ENCODE peak calls at places on chromosomes 2 and 18, in ten cellular contexts. J is CD4-positive, alpha-beta memory T cell; M is psoas muscle; P is OCI-LY7; Y is fibroblast of lung; O is astrocyte of the spinal cord; B is Peyer's patch; R is foreskin fibroblast; E is GM23248; T is IMR-90. N is an unnamed sample.

GRCh38 chr2:67289921-67290371 is 107.2 kb upstream of the ETAA1 start:
- DNase-seq in J (no peak), M (no peak), P (no peak), Y (peak), O (peak), B (no peak), R (peak), E (peak), T (peak), N (peak)

GRCh38 chr2:180442860-180443644 is 436.0 kb upstream of the CWC22 start:
- DNase-seq in J (no peak), M (no peak), P (no peak), Y (peak), O (no peak), B (no peak), R (peak), E (no peak), T (no peak), N (no peak)

GRCh38 chr2:237541242-237541641 is 25.1 kb upstream of the PRLH start:
- DNase-seq in J (no peak), M (no peak), P (no peak), Y (no peak), O (no peak), B (no peak), R (no peak), E (no peak), T (no peak), N (no peak)

GRCh38 chr2:35989523-35989922 is 366.1 kb upstream of the CRIM1 start:
- DNase-seq in J (no peak), M (no peak), P (no peak), Y (peak), O (no peak), B (no peak), R (no peak), E (no peak), T (no peak), N (no peak)

GRCh38 chr2:113370030-113370429 is 67.5 kb upstream of the ZNG1B start:
- DNase-seq in J (no peak), M (no peak), P (no peak), Y (no peak), O (no peak), B (no peak), R (no peak), E (no peak), T (no peak), N (no peak)

GRCh38 chr18:28757466-28758008 is 580.6 kb upstream of the CDH2 start:
- DNase-seq in J (no peak), M (no peak), P (no peak), Y (no peak), O (no peak), B (no peak), R (no peak), E (no peak), T (no peak), N (no peak)

GRCh38 chr2:8416172-8416571 is 265.7 kb upstream of the ID2 start:
- DNase-seq in J (no peak), M (no peak), P (no peak), Y (no peak), O (no peak), B (no peak), R (no peak), E (no peak), T (no peak), N (no peak)

GRCh38 chr2:197240713-197241050 is 69.9 kb downstream of the ANKRD44 start:
- DNase-seq in J (no peak), M (no peak), P (peak), Y (no peak), O (no peak), B (no peak), R (no peak), E (no peak), T (no peak), N (no peak)

GRCh38 chr2:73822276-73822675 is 6.5 kb upstream of the STAMBP start:
- DNase-seq in J (no peak), M (no peak), P (peak), Y (no peak), O (no peak), B (no peak), R (no peak), E (no peak), T (no peak), N (no peak)

GRCh38 chr18:12554796-12555388 is 103.0 kb downstream of the SPIRE1 start:
- DNase-seq in J (no peak), M (no peak), P (no peak), Y (no peak), O (no peak), B (no peak), R (no peak), E (no peak), T (no peak), N (no peak)

GRCh38 chr2:147558620-147559019 is 286.2 kb upstream of the ACVR2A start:
- DNase-seq in J (no peak), M (no peak), P (no peak), Y (no peak), O (no peak), B (no peak), R (no peak), E (no peak), T (no peak), N (no peak)

GRCh38 chr2:236600892-236601291 is 31.3 kb downstream of the ACKR3 start:
- DNase-seq in J (no peak), M (no peak), P (no peak), Y (no peak), O (no peak), B (no peak), R (no peak), E (no peak), T (no peak), N (no peak)

GRCh38 chr2:226079677-226080076 is 680.2 kb downstream of the NYAP2 start:
- DNase-seq in J (no peak), M (no peak), P (no peak), Y (peak), O (peak), B (no peak), R (peak), E (peak), T (peak), N (peak)

GRCh38 chr2:31170071-31170698 is 31.9 kb upstream of the GALNT14 start:
- DNase-seq in J (peak), M (peak), P (peak), Y (peak), O (peak), B (peak), R (peak), E (peak), T (peak), N (peak)

GRCh38 chr2:190648289-190649034 is 421 bp upstream of the NAB1 start:
- DNase-seq in J (peak), M (peak), P (peak), Y (peak), O (peak), B (peak), R (peak), E (peak), T (peak), N (peak)

GRCh38 chr2:67649331-67650071 is 252.4 kb downstream of the ETAA1 start:
- DNase-seq in J (no peak), M (peak), P (no peak), Y (peak), O (peak), B (no peak), R (peak), E (peak), T (peak), N (peak)

GRCh38 chr2:60998628-60999545 is 18.6 kb upstream of the PEX13 start:
- DNase-seq in J (peak), M (no peak), P (peak), Y (peak), O (peak), B (no peak), R (peak), E (peak), T (peak), N (no peak)

GRCh38 chr2:187461294-187462261 is 13.5 kb upstream of the CALCRL start:
- DNase-seq in J (no peak), M (no peak), P (no peak), Y (no peak), O (no peak), B (no peak), R (no peak), E (no peak), T (no peak), N (no peak)

GRCh38 chr18:47628898-47629297 is 301.6 kb downstream of the SMAD2 start:
- DNase-seq in J (no peak), M (no peak), P (no peak), Y (no peak), O (no peak), B (no peak), R (no peak), E (no peak), T (no peak), N (no peak)

GRCh38 chr2:46601328-46601963 is 122.1 kb downstream of the TMEM247 start:
- DNase-seq in J (peak), M (no peak), P (peak), Y (no peak), O (peak), B (no peak), R (no peak), E (peak), T (peak), N (no peak)

DNA sequence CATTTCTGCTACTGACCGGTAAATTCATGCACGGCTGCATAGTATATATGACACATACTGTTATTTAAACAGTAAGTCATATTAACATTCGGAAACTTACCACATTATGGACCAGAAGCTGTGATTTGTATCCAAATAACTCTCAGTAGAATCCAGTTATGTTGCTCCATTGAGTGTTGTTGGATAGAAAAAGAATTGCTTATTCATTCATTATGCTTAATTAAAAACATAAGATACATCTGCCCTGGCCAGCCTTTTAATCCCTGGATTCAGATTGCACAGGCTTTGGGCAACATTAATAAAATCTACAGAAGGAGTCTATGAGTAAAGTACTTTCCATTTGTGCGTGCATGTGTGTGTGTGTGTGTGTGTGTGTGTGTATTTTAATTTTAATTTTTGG is 111.3 kb downstream of the CPS1 start:
- DNase-seq in J (no peak), M (no peak), P (no peak), Y (no peak), O (no peak), B (no peak), R (peak), E (peak), T (no peak), N (no peak)
- H3K4me3 ChIP-seq in J (no peak), M (no peak), P (no peak), Y (no peak), O (no peak), B (no peak), R (no peak), E (no peak), T (no peak), N (no peak)

GRCh38 chr2:96762529-96763253 is 2.0 kb downstream of the CNNM4 start:
- DNase-seq in J (no peak), M (no peak), P (peak), Y (peak), O (peak), B (no peak), R (no peak), E (peak), T (no peak), N (no peak)

GRCh38 chr2:96760986-96761832 is 507 bp downstream of the CNNM4 start:
- DNase-seq in J (peak), M (no peak), P (peak), Y (peak), O (peak), B (no peak), R (no peak), E (peak), T (no peak), N (no peak)

GRCh38 chr2:96759548-96759947 is 1.2 kb upstream of the CNNM4 start:
- DNase-seq in J (no peak), M (no peak), P (no peak), Y (no peak), O (no peak), B (no peak), R (no peak), E (no peak), T (no peak), N (no peak)

GRCh38 chr2:96758987-96759386 is 1.7 kb upstream of the CNNM4 start:
- DNase-seq in J (no peak), M (no peak), P (no peak), Y (no peak), O (no peak), B (no peak), R (no peak), E (no peak), T (no peak), N (no peak)

DNA sequence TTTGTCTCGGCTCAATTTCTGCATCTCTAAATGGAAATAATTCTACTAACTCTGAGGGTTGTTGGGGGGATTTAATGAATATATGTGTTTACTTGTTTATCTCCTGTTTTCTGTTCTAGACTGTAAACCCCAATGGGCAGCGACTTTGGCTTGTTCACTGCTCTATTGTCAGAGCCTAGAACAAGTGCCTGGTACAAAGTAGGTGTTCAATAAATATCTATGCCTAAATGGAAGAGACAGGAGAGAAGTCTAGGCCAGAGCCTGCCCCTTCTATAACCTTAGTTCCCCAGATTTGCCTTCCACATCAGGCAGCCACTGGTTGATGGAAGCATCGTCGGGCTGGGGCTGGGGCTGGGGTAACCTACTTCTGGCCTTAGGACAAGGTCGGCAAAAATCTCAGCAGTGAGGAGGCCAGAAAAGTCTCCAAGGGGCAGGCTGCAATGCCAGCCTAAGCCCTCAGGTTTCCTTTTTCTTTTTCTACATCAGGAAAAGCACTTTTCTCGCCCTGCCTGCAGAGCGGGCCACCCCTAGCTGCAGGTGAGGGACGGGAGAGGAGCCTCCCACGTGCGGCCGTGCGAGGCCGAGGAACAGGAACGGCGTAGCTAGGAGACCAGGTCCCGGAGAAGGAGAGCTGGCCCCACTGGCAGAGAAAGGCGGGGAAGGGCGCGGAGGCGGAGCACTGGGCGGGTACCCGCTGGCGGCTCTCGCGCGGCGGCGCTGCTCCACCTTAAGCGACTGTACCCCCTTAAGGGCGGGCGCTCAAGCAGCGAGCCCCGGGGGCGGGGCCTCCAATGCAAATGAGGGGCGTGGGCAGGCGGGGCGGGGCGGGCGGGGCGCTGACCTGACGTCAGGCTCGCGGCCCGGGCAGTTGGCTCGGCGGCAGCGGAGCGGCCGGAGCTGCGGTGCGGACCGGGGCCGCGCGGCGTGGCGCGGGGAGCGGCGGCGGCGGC is at the start of gene CNNM4:
- DNase-seq in J (peak), M (peak), P (peak), Y (peak), O (peak), B (peak), R (peak), E (peak), T (peak), N (peak)
- H3K4me3 ChIP-seq in J (peak), M (peak), P (peak), Y (peak), O (peak), B (peak), R (peak), E (peak), T (peak), N (peak)

DNA sequence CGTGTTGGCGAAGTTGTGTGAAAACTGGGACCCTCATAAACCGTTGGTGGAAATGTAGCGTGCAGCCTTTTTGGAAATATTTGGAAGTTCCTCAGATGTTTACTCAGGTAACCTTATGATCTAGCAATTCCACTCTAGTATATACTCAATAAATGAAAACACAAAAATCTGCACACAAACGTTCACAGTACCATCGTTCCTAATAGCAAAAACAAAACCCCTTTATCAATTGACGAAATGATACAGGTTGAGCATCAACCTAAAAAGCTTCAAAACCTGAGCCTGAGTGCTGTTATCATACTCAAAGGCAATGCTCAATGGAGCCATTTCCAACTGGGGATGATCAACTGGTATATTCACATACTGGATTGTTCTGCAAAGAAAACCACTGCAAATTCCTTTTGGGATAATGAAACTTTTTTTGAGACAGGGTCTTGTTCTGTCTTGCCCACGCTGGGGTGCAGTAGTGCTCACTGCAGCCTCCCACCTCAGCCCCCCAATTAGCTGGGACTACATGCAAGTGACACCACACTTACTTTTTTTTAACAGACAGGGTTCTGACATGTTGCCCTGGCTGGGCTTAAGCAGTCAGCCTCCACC is 777 bp upstream of the C18orf32 start:
- DNase-seq in J (no peak), M (no peak), P (no peak), Y (no peak), O (no peak), B (no peak), R (no peak), E (no peak), T (no peak), N (no peak)
- H3K4me3 ChIP-seq in J (no peak), M (peak), P (peak), Y (peak), O (no peak), B (peak), R (peak), E (peak), T (no peak), N (peak)

GRCh38 chr2:111973701-111974100 is 75.3 kb downstream of the MERTK start:
- DNase-seq in J (no peak), M (no peak), P (no peak), Y (no peak), O (no peak), B (no peak), R (no peak), E (no peak), T (no peak), N (no peak)
- H3K4me3 ChIP-seq in J (no peak), M (peak), P (peak), Y (no peak), O (no peak), B (no peak), R (no peak), E (no peak), T (no peak), N (no peak)

DNA sequence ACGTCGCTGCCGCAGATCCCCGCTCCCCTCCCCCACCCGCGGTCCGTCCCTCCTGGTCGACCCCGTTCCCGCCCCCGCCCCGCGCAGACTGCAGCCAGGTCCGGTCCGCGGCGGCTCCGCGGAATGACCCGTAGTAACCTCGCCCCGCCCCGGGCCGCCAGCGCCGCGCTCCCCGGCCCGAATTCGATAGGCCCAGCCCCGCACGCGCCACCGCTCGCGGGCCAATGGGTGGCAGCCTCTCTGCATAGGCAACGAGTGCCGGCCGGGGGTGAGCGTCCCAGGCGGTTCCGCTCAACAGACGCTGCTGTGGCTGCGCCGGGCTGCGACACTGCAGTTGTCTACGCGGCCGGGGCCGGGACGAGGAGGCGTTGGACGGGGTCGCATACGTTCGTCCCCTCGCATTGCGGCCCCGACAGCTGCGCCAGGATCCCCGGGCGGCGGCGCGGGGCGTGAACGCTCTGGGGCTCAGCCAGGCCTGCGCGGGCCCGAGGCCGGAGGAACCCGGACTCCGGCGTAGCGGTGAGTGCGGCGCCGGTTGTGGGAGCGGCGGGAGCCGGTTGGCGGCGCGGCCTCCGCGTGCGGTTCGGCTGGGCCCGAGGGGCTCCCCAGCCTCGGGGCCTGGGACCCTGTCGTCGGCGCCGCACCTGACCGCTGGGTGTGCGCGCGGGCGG is at the start of gene ACSL3:
- DNase-seq in J (peak), M (peak), P (peak), Y (peak), O (peak), B (peak), R (peak), E (peak), T (peak), N (peak)
- H3K4me3 ChIP-seq in J (peak), M (peak), P (peak), Y (peak), O (peak), B (peak), R (peak), E (peak), T (peak), N (peak)

GRCh38 chr18:49561127-49561376 is 805 bp upstream of the LIPG start:
- DNase-seq in J (no peak), M (no peak), P (no peak), Y (peak), O (no peak), B (no peak), R (no peak), E (peak), T (no peak), N (no peak)

GRCh38 chr18:49558356-49558755 is 3.5 kb upstream of the LIPG start:
- DNase-seq in J (no peak), M (no peak), P (no peak), Y (no peak), O (no peak), B (no peak), R (no peak), E (no peak), T (no peak), N (no peak)

GRCh38 chr18:49562481-49563129 is 748 bp downstream of the LIPG start:
- DNase-seq in J (no peak), M (no peak), P (no peak), Y (peak), O (no peak), B (no peak), R (no peak), E (peak), T (no peak), N (no peak)

GRCh38 chr18:49561377-49562193 is at the start of gene LIPG:
- DNase-seq in J (peak), M (peak), P (no peak), Y (peak), O (peak), B (no peak), R (peak), E (peak), T (peak), N (peak)

GRCh38 chr18:49560277-49561126 is 1.4 kb upstream of the LIPG start:
- DNase-seq in J (no peak), M (peak), P (no peak), Y (peak), O (no peak), B (no peak), R (no peak), E (peak), T (no peak), N (no peak)
- H3K4me3 ChIP-seq in J (no peak), M (peak), P (no peak), Y (peak), O (peak), B (peak), R (peak), E (peak), T (peak), N (peak)

DNA sequence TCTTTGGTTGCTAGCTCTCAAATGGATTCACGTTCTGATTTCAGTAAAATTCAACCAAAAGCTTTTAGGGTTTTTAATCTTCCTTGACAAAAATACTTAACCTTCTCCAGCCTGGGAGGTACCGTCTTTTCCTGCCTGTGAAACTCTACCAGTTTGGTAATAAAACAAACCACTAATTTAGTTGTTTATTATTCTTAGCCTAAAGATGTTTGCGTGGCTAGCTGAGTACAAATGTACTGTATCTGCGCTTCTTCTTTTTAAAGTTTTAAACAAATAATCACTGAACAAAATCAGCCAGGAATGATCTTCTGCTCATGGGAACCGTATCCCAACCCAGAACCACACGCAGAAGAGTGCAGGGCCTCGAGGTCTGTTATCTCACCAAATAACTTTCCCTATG is 36.3 kb downstream of the BCL2 start:
- DNase-seq in J (no peak), M (no peak), P (no peak), Y (no peak), O (no peak), B (no peak), R (no peak), E (no peak), T (no peak), N (no peak)
- H3K4me3 ChIP-seq in J (no peak), M (no peak), P (no peak), Y (no peak), O (no peak), B (no peak), R (no peak), E (no peak), T (no peak), N (no peak)

GRCh38 chr2:144522741-144523605 is 3.1 kb upstream of the ZEB2 start:
- DNase-seq in J (no peak), M (peak), P (no peak), Y (no peak), O (peak), B (peak), R (no peak), E (peak), T (no peak), N (no peak)
- H3K4me3 ChIP-seq in J (no peak), M (peak), P (peak), Y (peak), O (peak), B (peak), R (peak), E (peak), T (peak), N (peak)